ENCODE peak calls at places on chromosomes 6 and 20, in six cellular contexts. D is psoas muscle, S is stomach, X is mucosa of descending colon, Z is brain microvascular endothelial cell, N is pancreas. W is an unnamed sample.

GRCh38 chr20:23125625-23126191 is 39.6 kb upstream of the CD93 start:
- DNase-seq in Z (peak), S (no peak), D (peak), N (peak), X (peak), W (peak)

GRCh38 chr6:105305521-105305920 is 97.4 kb downstream of the PREP start:
- DNase-seq in X (no peak), N (no peak), Z (no peak), D (no peak), S (no peak), W (no peak)

GRCh38 chr6:170102038-170102437 is 188.8 kb downstream of the DLL1 start:
- DNase-seq in X (no peak), Z (no peak), D (no peak), S (peak), N (peak), W (no peak)

GRCh38 chr20:54108394-54108643 is 37.9 kb upstream of the BCAS1 start:
- DNase-seq in D (no peak), X (no peak), N (no peak), S (no peak), Z (no peak), W (no peak)

GRCh38 chr20:62795023-62795761 is 1.1 kb upstream of the MRGBP start:
- DNase-seq in D (peak), N (no peak), S (no peak), X (peak), Z (peak), W (no peak)

GRCh38 chr6:32973144-32973854 is 4.9 kb downstream of the BRD2 start:
- DNase-seq in S (peak), X (peak), D (peak), N (peak), Z (no peak), W (no peak)

GRCh38 chr6:81105998-81106397 is 646.5 kb downstream of the TENT5A start:
- DNase-seq in X (no peak), S (no peak), N (no peak), D (no peak), Z (no peak), W (no peak)

GRCh38 chr6:127302728-127303675 is 36.3 kb downstream of the RNF146 start:
- DNase-seq in S (peak), D (no peak), X (no peak), N (no peak), Z (peak), W (no peak)

GRCh38 chr20:35617397-35618031 is 1.9 kb downstream of the SPAG4 start:
- DNase-seq in Z (peak), S (peak), N (peak), X (peak), D (peak), W (peak)

GRCh38 chr6:16446241-16446640 is 207.9 kb downstream of the GMPR start:
- DNase-seq in Z (no peak), N (no peak), D (no peak), S (no peak), X (no peak), W (no peak)

GRCh38 chr20:34112600-34113061 is 588 bp upstream of the EIF2S2 start:
- DNase-seq in S (peak), Z (peak), N (peak), D (no peak), X (no peak), W (no peak)

GRCh38 chr20:14775778-14776177 is 438.4 kb upstream of the FLRT3 start:
- DNase-seq in N (peak), Z (peak), S (peak), D (peak), X (no peak), W (no peak)

GRCh38 chr6:119052292-119052889 is 26.1 kb downstream of the FAM184A start:
- DNase-seq in N (no peak), Z (no peak), X (no peak), D (no peak), S (no peak), W (no peak)

GRCh38 chr20:49283703-49284625 is 6.1 kb upstream of the ZNFX1 start:
- DNase-seq in X (no peak), Z (no peak), N (no peak), D (no peak), S (no peak), W (no peak)

GRCh38 chr6:36911946-36912555 is 26.3 kb downstream of the C6orf89 start:
- DNase-seq in S (no peak), Z (no peak), N (no peak), X (no peak), D (no peak), W (no peak)

GRCh38 chr6:43308101-43308989 is at the start of gene CRIP3:
- DNase-seq in X (peak), N (no peak), S (peak), Z (peak), D (no peak), W (no peak)

GRCh38 chr20:7980332-7981046 is 39.1 kb downstream of the TMX4 start:
- DNase-seq in D (no peak), S (no peak), X (no peak), Z (peak), N (no peak), W (no peak)
- TF ChIP-seq CTCF in D (peak), S (no peak), X (no peak), Z (peak), N (no peak), W (no peak)

DNA sequence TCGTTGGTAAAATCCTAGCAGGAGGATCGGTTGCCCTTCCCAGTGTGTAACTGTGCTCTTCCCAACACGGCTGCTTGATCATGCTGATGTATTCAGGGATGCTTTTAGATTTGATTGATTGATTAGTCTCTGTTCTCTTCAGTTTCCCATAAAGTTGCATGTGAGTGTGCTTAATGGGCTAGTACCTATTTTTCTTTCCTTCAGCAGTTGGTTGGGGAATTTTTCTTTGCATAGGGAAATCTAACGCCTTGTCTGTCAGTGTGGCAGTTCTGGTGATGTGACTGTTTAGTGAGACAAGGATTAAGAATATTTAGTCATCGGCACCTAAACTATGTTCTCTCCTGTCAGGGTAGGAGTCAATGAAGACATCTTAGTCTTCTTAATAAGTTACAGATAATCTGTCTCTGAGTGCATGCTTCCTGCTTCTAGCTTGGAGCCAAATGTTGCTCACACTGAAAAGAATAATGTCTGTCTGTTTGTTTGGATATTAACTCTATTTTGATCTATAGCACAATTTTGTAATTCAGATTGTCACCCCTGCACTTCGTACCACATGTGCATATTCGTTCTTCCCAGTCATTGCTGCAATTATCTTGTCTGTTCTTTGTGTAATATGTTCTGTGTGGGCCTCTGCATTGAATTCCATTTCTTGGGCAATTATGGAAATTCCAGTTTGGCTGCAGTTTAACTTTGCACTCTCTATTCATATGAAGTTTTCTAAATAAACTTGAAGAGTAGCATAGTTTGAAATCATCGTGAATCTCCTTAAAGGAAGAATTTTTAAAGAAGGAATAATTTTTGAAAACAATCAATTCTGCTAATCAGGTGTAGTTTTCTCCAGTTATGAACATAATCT is 170.0 kb downstream of the EDN1 start:
- DNase-seq in S (no peak), D (no peak), X (no peak), Z (no peak), N (no peak), W (no peak)
- TF ChIP-seq CTCF in S (no peak), D (no peak), X (no peak), Z (no peak), N (no peak), W (no peak)

GRCh38 chr6:142051404-142051803 is 81.3 kb upstream of the GJE1 start:
- DNase-seq in X (no peak), D (no peak), Z (no peak), N (no peak), S (no peak), W (no peak)

GRCh38 chr6:142047934-142048592 is 84.7 kb upstream of the GJE1 start:
- DNase-seq in S (no peak), D (no peak), N (no peak), Z (no peak), X (no peak), W (no peak)

GRCh38 chr6:142048593-142048980 is 84.1 kb upstream of the GJE1 start:
- DNase-seq in S (no peak), N (no peak), D (no peak), X (no peak), Z (no peak), W (no peak)

DNA sequence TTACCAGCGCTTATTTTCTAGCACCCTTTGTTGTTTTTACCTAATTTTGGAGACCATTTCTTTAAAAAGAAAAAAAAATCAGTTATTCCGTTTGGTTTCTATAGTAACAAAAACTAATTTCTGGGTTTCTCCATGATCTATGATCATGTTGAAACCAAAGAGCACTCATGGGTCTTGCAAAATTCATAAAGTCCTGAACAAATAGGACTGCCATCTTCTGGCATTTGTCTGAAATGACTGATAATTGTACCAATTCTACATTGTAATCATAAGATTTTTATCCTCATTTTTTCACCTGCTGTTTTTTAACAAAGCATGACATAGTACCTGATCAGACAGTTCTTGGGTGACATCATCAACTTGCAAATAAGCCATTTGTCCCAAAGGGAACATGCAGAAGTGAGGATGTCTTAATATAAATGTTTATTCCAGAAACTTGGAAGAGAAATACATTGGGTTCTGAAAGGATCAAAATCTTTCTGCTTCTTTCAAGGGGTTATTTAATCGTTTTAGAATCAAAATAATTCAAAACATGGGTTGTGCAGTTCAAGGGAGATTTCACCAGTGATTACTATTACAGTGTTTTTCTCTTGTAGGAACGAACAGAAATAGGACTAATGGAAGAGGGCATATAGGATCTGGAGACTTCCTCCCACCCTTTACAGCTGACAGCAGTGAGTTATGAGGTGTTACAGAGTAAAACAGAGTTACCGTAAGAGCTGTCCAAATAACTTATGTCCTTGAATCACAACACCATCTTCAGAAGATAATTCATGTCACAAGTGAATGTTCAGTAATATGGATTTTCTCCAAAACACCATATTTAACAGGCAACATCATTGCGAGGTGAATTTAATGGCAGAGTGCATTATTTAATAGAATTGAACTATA is 87.1 kb upstream of the GJE1 start:
- DNase-seq in Z (peak), S (no peak), N (no peak), D (no peak), X (no peak), W (no peak)
- TF ChIP-seq CTCF in Z (peak), S (no peak), N (no peak), D (no peak), X (no peak), W (no peak)

DNA sequence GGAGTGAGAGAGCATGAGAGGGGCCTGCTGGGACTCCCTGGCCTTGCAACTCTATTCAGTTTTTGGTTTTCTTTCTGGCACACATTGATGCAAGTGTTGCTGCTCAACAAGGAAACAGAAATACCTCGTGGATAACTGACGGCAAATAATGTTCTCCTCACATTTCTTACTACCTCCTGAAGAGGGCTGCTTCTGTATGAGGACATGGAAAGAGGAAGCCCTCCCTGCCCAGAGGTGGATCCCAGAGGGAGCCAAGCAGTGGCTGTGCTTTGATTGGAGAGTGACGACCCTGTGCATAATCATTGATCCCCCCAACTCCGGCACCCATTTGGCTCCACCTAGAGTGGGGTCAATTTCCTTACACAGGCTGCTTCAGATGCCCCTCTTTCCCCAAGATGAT is 34.6 kb upstream of the SCP2D1 start:
- DNase-seq in D (no peak), Z (no peak), X (no peak), S (no peak), N (no peak), W (no peak)
- TF ChIP-seq CTCF in D (no peak), Z (peak), X (no peak), S (no peak), N (no peak), W (no peak)

GRCh38 chr6:55012454-55012853 is 161.9 kb upstream of the HCRTR2 start:
- DNase-seq in X (no peak), Z (no peak), N (no peak), D (no peak), S (no peak), W (no peak)

GRCh38 chr6:55016261-55016660 is 158.1 kb upstream of the HCRTR2 start:
- DNase-seq in X (no peak), S (no peak), N (no peak), D (no peak), Z (no peak), W (no peak)

GRCh38 chr6:55014321-55015088 is 159.8 kb upstream of the HCRTR2 start:
- DNase-seq in Z (no peak), X (no peak), N (no peak), D (no peak), S (no peak), W (no peak)

GRCh38 chr6:55009114-55009513 is 162.5 kb downstream of the FAM83B start:
- DNase-seq in S (no peak), N (no peak), X (no peak), Z (no peak), D (no peak), W (no peak)

DNA sequence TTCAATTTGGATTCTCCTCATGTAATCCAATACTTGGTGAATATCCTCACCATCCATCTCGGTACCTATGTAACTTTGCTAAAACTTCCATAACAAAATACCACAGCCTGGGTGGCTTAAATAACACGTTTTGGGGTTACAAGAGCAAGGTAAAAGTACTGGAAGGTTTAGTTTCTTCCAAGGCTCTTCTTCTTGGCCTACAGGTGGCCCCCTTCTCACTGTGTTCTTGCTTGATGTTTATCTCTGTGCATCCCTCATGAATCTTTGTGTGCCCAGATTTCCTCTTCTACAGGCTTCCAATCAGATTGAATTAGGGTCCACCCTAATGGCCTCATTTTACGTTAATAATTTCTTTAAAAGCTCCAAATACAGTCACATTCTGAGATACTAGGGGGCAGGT is 163.3 kb upstream of the HCRTR2 start:
- DNase-seq in X (no peak), S (no peak), D (no peak), N (no peak), Z (no peak), W (no peak)
- TF ChIP-seq CTCF in X (no peak), S (no peak), D (no peak), N (no peak), Z (no peak), W (no peak)

DNA sequence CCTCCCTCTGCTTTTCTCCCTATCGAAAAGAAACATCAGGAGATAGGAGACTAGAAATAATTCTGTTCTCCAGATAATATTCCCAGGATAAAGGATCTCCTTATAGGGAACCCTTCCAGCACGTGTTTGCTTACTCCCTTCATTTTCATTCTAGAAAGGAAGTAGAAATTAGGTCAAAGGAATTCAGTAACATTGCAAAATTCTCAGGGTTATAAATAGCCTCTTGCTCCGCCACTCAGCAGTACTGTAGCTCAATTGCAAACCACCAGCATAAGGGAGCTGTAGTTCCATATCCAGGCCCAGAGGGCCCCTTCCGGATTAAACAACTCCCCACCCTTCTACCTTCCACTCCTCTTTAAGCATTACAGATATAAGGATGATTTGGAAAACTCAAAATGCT is 6.2 kb downstream of the ELMO2 start:
- DNase-seq in S (no peak), Z (peak), D (peak), X (no peak), N (no peak), W (no peak)
- TF ChIP-seq CTCF in S (no peak), Z (peak), D (peak), X (no peak), N (no peak), W (no peak)

DNA sequence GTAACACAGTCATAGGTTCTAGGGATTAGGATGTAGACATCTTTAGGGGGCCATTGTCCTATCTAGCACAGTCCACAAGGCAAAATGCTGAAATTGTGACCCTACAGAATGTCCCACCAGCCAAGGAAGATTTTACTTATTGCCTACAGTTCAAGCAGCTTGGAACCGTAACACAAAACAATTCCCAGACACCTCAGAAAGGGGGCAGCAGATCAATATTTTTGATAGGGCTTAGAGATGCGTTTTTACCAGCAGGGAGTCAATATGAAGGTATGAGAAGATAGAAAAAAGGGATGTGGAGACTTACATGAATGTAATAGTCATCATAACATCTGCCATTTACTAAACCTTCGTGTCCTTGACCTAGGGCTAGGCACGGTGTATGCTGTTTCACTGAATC is 81.0 kb downstream of the TMEM170B start:
- DNase-seq in S (no peak), N (no peak), X (no peak), D (no peak), Z (peak), W (no peak)
- TF ChIP-seq CTCF in S (no peak), N (no peak), X (no peak), D (no peak), Z (peak), W (no peak)

DNA sequence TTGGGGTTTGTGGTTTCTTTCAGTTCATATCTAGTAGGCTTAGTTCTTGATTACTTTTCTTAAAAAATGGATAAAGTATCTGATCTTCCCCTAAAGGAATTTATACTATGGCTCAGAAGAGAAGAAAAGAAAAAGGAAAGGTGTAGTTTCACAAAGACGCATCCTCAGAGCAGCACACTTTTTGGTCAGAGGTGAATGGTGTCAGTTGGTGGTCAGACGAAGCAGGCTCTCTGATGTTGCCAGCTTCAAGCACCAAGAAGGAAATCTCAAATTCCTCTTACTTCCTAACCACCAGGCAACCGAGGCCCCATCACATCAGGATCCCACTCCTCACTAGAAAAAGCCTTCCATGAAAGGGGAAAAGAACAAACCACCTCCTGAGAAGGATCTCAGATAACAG is 396.2 kb downstream of the CD83 start:
- DNase-seq in Z (no peak), X (no peak), D (no peak), S (no peak), N (no peak), W (no peak)
- TF ChIP-seq CTCF in Z (no peak), X (no peak), D (no peak), S (no peak), N (no peak), W (no peak)

W was measured in lung.